ENCODE peak calls at places on chromosomes 12 and 14, in five cellular contexts. F, T, H, G and P are unnamed samples.

GRCh38 chr12:3097186-3097804 is 20.1 kb downstream of the TSPAN9 start:
- DNase-seq in H (peak; percentile 30), F (no peak), G (no peak), T (peak; percentile 78), P (no peak)

GRCh38 chr12:51884676-51885229 is 3.1 kb upstream of the ANKRD33 start:
- DNase-seq in F (peak; percentile 70), T (no peak), G (peak; percentile 79), H (no peak), P (no peak)

GRCh38 chr12:52828156-52829090 is 5.7 kb downstream of the KRT79 start:
- DNase-seq in H (no peak), G (no peak), T (no peak), F (no peak), P (no peak)

GRCh38 chr12:40034712-40035111 is 71.2 kb downstream of the SLC2A13 start:
- DNase-seq in G (no peak), F (no peak), H (no peak), T (no peak), P (no peak)

GRCh38 chr12:106106892-106107291 is 31.9 kb downstream of the NUAK1 start:
- DNase-seq in H (peak; percentile 33), G (peak; percentile 72), T (no peak), F (no peak), P (no peak)

GRCh38 chr12:131882804-131883520 is 11.5 kb upstream of the ULK1 start:
- DNase-seq in F (no peak), H (no peak), T (no peak), G (peak; percentile 40), P (no peak)

GRCh38 chr14:55589171-55589570 is 9.2 kb downstream of the KTN1 start:
- DNase-seq in T (no peak), F (no peak), H (no peak), G (no peak), P (no peak)

GRCh38 chr14:29463727-29464370 is 463.8 kb downstream of the PRKD1 start:
- DNase-seq in F (no peak), G (no peak), H (no peak), T (no peak), P (no peak)

GRCh38 chr12:77064891-77065360 is 443 bp downstream of the E2F7 start:
- DNase-seq in T (no peak), G (no peak), H (no peak), F (no peak), P (no peak)

GRCh38 chr14:54840336-54840735 is 62.3 kb downstream of the GCH1 start:
- DNase-seq in H (no peak), F (no peak), G (no peak), T (no peak), P (no peak)

GRCh38 chr12:116591608-116592115 is 32.5 kb downstream of the MAP1LC3B2 start:
- DNase-seq in G (no peak), H (no peak), T (no peak), F (no peak), P (no peak)

GRCh38 chr12:61524851-61525250 is 735.4 kb upstream of the USP15 start:
- DNase-seq in H (no peak), F (no peak), T (no peak), G (no peak), P (no peak)

GRCh38 chr14:103519837-103520212 is 2.8 kb downstream of the CKB start:
- DNase-seq in H (no peak), G (no peak), T (no peak), F (no peak), P (no peak)

GRCh38 chr12:75818863-75819262 is 212.7 kb downstream of the PHLDA1 start:
- DNase-seq in G (no peak), T (no peak), H (no peak), F (no peak), P (no peak)

GRCh38 chr12:62998454-62998853 is 63.5 kb upstream of the PPM1H start:
- DNase-seq in F (no peak), G (peak; percentile 80), T (no peak), H (no peak), P (no peak)

GRCh38 chr14:69244946-69245345 is 15.0 kb upstream of the GALNT16 start:
- DNase-seq in G (no peak), H (no peak), T (no peak), F (no peak), P (no peak)

GRCh38 chr12:2450553-2450952 is 344.2 kb upstream of the FKBP4 start:
- DNase-seq in T (no peak), G (no peak), H (no peak), F (no peak), P (no peak)

GRCh38 chr12:12975322-12976077 is 23.5 kb upstream of the GPRC5D start:
- DNase-seq in G (peak; percentile 70), F (peak; percentile 72), T (no peak), H (peak; percentile 65), P (no peak)

GRCh38 chr12:89167986-89168385 is 184.3 kb downstream of the DUSP6 start:
- DNase-seq in T (no peak), H (no peak), G (no peak), F (no peak), P (no peak)

GRCh38 chr14:65095633-65096205 is 6.6 kb downstream of the MAX start:
- DNase-seq in T (peak; percentile 79), G (no peak), F (no peak), H (peak; percentile 71), P (no peak)

GRCh38 chr12:102484017-102484731 is 3.8 kb upstream of the IGF1 start:
- DNase-seq in T (peak; percentile 84), H (peak; percentile 45), G (peak; percentile 34), F (peak; percentile 39), P (no peak)

GRCh38 chr14:52007211-52007610 is 17.9 kb downstream of the RTRAF start:
- DNase-seq in H (no peak), F (no peak), G (no peak), T (no peak), P (no peak)

GRCh38 chr14:32710351-32711102 is 228.2 kb upstream of the NPAS3 start:
- DNase-seq in T (no peak), H (no peak), G (no peak), F (no peak), P (no peak)

GRCh38 chr12:119447618-119448017 is 113.1 kb downstream of the CCDC60 start:
- DNase-seq in F (no peak), G (no peak), T (no peak), H (no peak), P (no peak)

GRCh38 chr12:113222730-113223531 is 1.7 kb downstream of the TPCN1 start:
- DNase-seq in T (peak; percentile 83), F (no peak), G (peak; percentile 85), H (peak; percentile 88), P (no peak)

GRCh38 chr12:120261951-120262851 is 3.3 kb downstream of the PXN start:
- DNase-seq in F (no peak), T (no peak), G (no peak), H (peak; percentile 38), P (no peak)

GRCh38 chr14:71050227-71050823 is 143.1 kb downstream of the PCNX1 start:
- DNase-seq in G (no peak), H (no peak), F (no peak), T (no peak), P (no peak)

GRCh38 chr12:116194935-116195431 is 82.5 kb downstream of the MED13L start:
- DNase-seq in F (no peak), G (no peak), H (no peak), T (no peak), P (no peak)

GRCh38 chr12:66693901-66694513 is 15.1 kb upstream of the GRIP1 start:
- DNase-seq in H (peak; percentile 24), T (no peak), F (peak; percentile 26), G (no peak), P (no peak)

GRCh38 chr14:65664436-65664835 is 251.9 kb downstream of the FUT8 start:
- DNase-seq in T (no peak), H (no peak), G (no peak), F (no peak), P (no peak)

GRCh38 chr14:71328183-71328582 is 420.9 kb downstream of the PCNX1 start:
- DNase-seq in G (no peak), F (no peak), H (no peak), T (no peak), P (no peak)

GRCh38 chr14:72498646-72499045 is 395.3 kb downstream of the DPF3 start:
- DNase-seq in H (no peak), F (no peak), T (peak; percentile 55), G (no peak), P (no peak)

GRCh38 chr12:3316776-3317480 is 174.1 kb upstream of the PRMT8 start:
- DNase-seq in F (no peak), T (no peak), H (no peak), G (no peak), P (no peak)

GRCh38 chr12:94437303-94437702 is 22.4 kb downstream of the CEP83 start:
- DNase-seq in F (no peak), H (no peak), G (no peak), T (no peak), P (no peak)
- H3K9me3 ChIP-seq in F (no peaks in the 10 kb centered on the region), H (no peaks in the 10 kb centered on the region), G (peaks cover 17% of the 10 kb centered on the region), T (no peaks in the 10 kb centered on the region), P (no peaks in the 10 kb centered on the region)

GRCh38 chr12:124595444-124595843 is 28.0 kb upstream of the NCOR2 start:
- DNase-seq in F (no peak), T (no peak), G (no peak), H (no peak), P (no peak)
- TF ChIP-seq CTCF in F (no peak), T (no peak), G (no peak), H (no peak), P (no peak)

GRCh38 chr12:49538740-49539403 is at the start of gene KCNH3:
- DNase-seq in F (peak; percentile 92), T (peak; percentile 71), H (peak; percentile 89), G (peak; percentile 86), P (peak; percentile 90)

GRCh38 chr12:49540229-49541139 is 1.7 kb downstream of the KCNH3 start:
- DNase-seq in H (no peak), F (no peak), T (no peak), G (no peak), P (no peak)

GRCh38 chr12:49537709-49538601 is 875 bp upstream of the KCNH3 start:
- DNase-seq in H (no peak), T (no peak), G (no peak), F (no peak), P (no peak)

GRCh38 chr12:49541140-49541861 is 2.5 kb downstream of the KCNH3 start:
- DNase-seq in H (no peak), T (no peak), F (no peak), G (no peak), P (peak; percentile 54)

DNA sequence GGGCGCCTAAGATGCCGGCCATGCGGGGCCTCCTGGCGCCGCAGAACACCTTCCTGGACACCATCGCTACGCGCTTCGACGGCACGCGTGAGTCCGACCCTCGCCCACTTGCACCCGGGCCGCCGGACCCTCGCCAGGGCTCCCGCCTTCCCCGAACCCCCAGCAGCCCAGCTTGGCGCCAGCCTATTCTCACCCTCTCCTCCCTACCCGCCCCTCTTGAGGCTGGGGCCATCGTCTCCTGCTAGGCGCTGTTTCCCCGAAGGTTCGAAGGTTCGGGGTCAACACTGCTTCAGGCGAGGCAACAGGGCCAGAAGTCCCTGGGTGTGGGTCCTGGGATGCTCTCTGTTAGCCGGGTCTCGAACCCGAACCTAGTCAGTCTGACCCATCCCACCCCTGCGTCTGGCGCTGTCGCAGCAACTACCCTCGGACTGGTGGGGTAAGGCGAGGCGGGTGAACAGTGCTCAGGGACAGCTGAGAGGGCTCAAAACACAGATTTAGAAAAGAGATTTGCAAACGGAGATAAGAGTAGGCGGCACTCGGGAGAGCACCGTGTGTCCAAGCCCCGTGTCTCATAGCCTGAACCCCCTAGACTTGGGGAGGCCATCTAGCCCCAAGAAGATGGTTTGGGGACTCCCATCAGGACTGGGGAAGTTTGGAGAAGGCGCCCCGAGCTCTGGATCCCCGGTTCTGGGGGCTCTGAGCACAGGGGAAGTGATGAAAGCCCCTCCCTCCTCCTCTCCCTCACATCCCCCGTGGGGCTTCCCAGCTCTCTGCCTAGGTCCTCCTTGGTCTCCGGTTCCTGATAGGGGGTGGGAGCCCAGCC is 787 bp downstream of the KCNH3 start:
- DNase-seq in T (no peak), H (no peak), F (no peak), G (no peak), P (peak; percentile 73)
- H3K4me3 ChIP-seq in T (peak overlapping the region; percentile 57), H (no peak overlapping the region), F (peak overlapping the region; percentile 62), G (no peak overlapping the region), P (no peak overlapping the region)

GRCh38 chr14:28161040-28161439 is 605.5 kb upstream of the FOXG1 start:
- DNase-seq in T (no peak), H (no peak), G (no peak), F (no peak), P (no peak)
- H3K9me3 ChIP-seq in T (peaks cover 4% of the 10 kb centered on the region), H (no peaks in the 10 kb centered on the region), G (no peaks in the 10 kb centered on the region), F (no peaks in the 10 kb centered on the region), P (no peaks in the 10 kb centered on the region)